ENCODE peak calls at places on chromosomes 6 and 20, in six cellular contexts. U, F, S, J, Y and C are unnamed samples.

GRCh38 chr20:19692685-19693119 is 65.4 kb upstream of the RIN2 start:
- DNase-seq in U (peak), F (peak), S (peak), J (peak), Y (peak), C (peak)

GRCh38 chr6:146336200-146336599 is 207.4 kb upstream of the RAB32 start:
- DNase-seq in U (no peak), F (no peak), S (no peak), J (peak), Y (peak), C (no peak)

GRCh38 chr20:17621229-17621968 is 51.5 kb downstream of the DSTN start:
- DNase-seq in U (no peak), F (no peak), S (no peak), J (no peak), Y (no peak), C (no peak)

GRCh38 chr20:2610941-2611720 is 41.3 kb upstream of the NOP56 start:
- DNase-seq in U (no peak), F (no peak), S (peak), J (no peak), Y (no peak), C (no peak)

GRCh38 chr6:142521791-142522190 is 220.0 kb downstream of the ADGRG6 start:
- DNase-seq in U (no peak), F (no peak), S (no peak), J (no peak), Y (no peak), C (no peak)

GRCh38 chr20:38889792-38890496 is 36.3 kb upstream of the FAM83D start:
- DNase-seq in U (no peak), F (peak), S (no peak), J (no peak), Y (no peak), C (peak)

GRCh38 chr20:32164984-32165735 is 42.4 kb downstream of the PLAGL2 start:
- DNase-seq in U (no peak), F (no peak), S (no peak), J (peak), Y (no peak), C (no peak)

GRCh38 chr6:16391451-16391912 is 153.1 kb downstream of the GMPR start:
- DNase-seq in U (no peak), F (no peak), S (no peak), J (peak), Y (no peak), C (no peak)

GRCh38 chr6:13331516-13332348 is 3.4 kb upstream of the TBC1D7 start:
- DNase-seq in U (peak), F (no peak), S (peak), J (peak), Y (peak), C (no peak)

GRCh38 chr6:144528605-144529425 is 243.7 kb downstream of the UTRN start:
- DNase-seq in U (no peak), F (no peak), S (no peak), J (peak), Y (no peak), C (no peak)

GRCh38 chr6:27214126-27214601 is 33.3 kb upstream of the PRSS16 start:
- DNase-seq in U (no peak), F (no peak), S (no peak), J (no peak), Y (no peak), C (no peak)

GRCh38 chr20:436476-436875 is 25.9 kb downstream of the TBC1D20 start:
- DNase-seq in U (no peak), F (no peak), S (no peak), J (no peak), Y (no peak), C (no peak)

GRCh38 chr6:86152546-86152945 is 509.9 kb upstream of the SYNCRIP start:
- DNase-seq in U (no peak), F (no peak), S (no peak), J (no peak), Y (no peak), C (no peak)

GRCh38 chr6:6315660-6316059 is 4.8 kb downstream of the F13A1 start:
- DNase-seq in U (no peak), F (peak), S (no peak), J (peak), Y (peak), C (no peak)

GRCh38 chr20:58618694-58619540 is 32.2 kb upstream of the STX16 start:
- DNase-seq in U (no peak), F (no peak), S (no peak), J (peak), Y (no peak), C (no peak)

GRCh38 chr6:151475653-151476523 is 17.9 kb upstream of the CCDC170 start:
- DNase-seq in U (no peak), F (no peak), S (peak), J (peak), Y (peak), C (no peak)

GRCh38 chr6:70312165-70312564 is 9.3 kb upstream of the COL9A1 start:
- DNase-seq in U (no peak), F (no peak), S (no peak), J (peak), Y (no peak), C (no peak)

GRCh38 chr6:25942561-25943147 is 12.2 kb upstream of the SLC17A2 start:
- DNase-seq in U (no peak), F (no peak), S (peak), J (peak), Y (peak), C (no peak)

GRCh38 chr20:49431345-49431744 is 51.1 kb downstream of the KCNB1 start:
- DNase-seq in U (no peak), F (no peak), S (no peak), J (no peak), Y (no peak), C (no peak)